ENCODE peak calls at places on chromosomes 6 and 20, in six cellular contexts. Z is A549, B is HepG2, J is K562, U is endothelial cell of umbilical vein, R is GM12878. A is an unnamed sample.

GRCh38 chr6:117602151-117602898 is at the start of gene GOPC:
- DNase-seq in J (peak; percentile 96), Z (peak; percentile 97), B (peak; percentile 98), R (peak; percentile 93), U (peak; percentile 99), A (peak; percentile 99)

GRCh38 chr6:11202513-11203305 is 29.8 kb downstream of the NEDD9 start:
- DNase-seq in U (peak; percentile 76), R (no peak), J (no peak), B (peak; percentile 100), Z (no peak), A (no peak)

GRCh38 chr6:3484240-3484639 is 27.4 kb upstream of the SLC22A23 start:
- DNase-seq in R (no peak), B (no peak), J (no peak), Z (no peak), U (no peak), A (peak; percentile 14)

GRCh38 chr20:33158637-33159385 is 9.1 kb upstream of the BPIFA2 start:
- DNase-seq in B (no peak), Z (no peak), R (no peak), U (no peak), J (no peak), A (no peak)

GRCh38 chr6:75463896-75464295 is 29.7 kb downstream of the FILIP1 start:
- DNase-seq in Z (no peak), R (no peak), B (no peak), J (no peak), U (no peak), A (no peak)

GRCh38 chr6:43070028-43070632 is 6.0 kb upstream of the PTK7 start:
- DNase-seq in J (peak; percentile 58), U (peak; percentile 37), Z (peak; percentile 59), R (no peak), B (peak; percentile 83), A (peak; percentile 77)

GRCh38 chr20:62508641-62509051 is 32.9 kb upstream of the GATA5 start:
- DNase-seq in U (no peak), Z (peak; percentile 46), J (no peak), B (no peak), R (no peak), A (peak; percentile 40)

GRCh38 chr6:145729887-145730286 is 5.4 kb downstream of the EPM2A start:
- DNase-seq in R (no peak), J (no peak), Z (no peak), B (no peak), U (no peak), A (peak; percentile 14)

GRCh38 chr6:1109134-1109533 is 202.8 kb upstream of the FOXQ1 start:
- DNase-seq in J (no peak), R (no peak), Z (no peak), U (no peak), B (no peak), A (no peak)

GRCh38 chr6:48084201-48084600 is 26.8 kb downstream of the PTCHD4 start:
- DNase-seq in Z (no peak), R (no peak), B (no peak), J (no peak), U (no peak), A (no peak)

GRCh38 chr6:159094444-159095252 is 49.9 kb upstream of the TAGAP start:
- DNase-seq in J (no peak), Z (no peak), B (no peak), U (no peak), R (no peak), A (no peak)

GRCh38 chr6:26305097-26305841 is 59.7 kb upstream of the BTN3A2 start:
- DNase-seq in R (no peak), B (peak; percentile 77), Z (peak; percentile 87), J (peak; percentile 75), U (peak; percentile 65), A (peak; percentile 78)

GRCh38 chr6:44438827-44439226 is 51.3 kb downstream of the CDC5L start:
- DNase-seq in J (no peak), B (no peak), R (no peak), Z (no peak), U (no peak), A (no peak)

GRCh38 chr6:84074988-84075781 is 41.6 kb downstream of the MRAP2 start:
- DNase-seq in J (peak; percentile 61), B (no peak), Z (peak; percentile 1), R (no peak), U (peak; percentile 59), A (no peak)

GRCh38 chr6:89834884-89835792 is 5.5 kb downstream of the CASP8AP2 start:
- DNase-seq in J (no peak), R (peak; percentile 87), B (no peak), U (no peak), Z (no peak), A (no peak)

GRCh38 chr6:142356271-142356938 is 54.6 kb downstream of the ADGRG6 start:
- DNase-seq in Z (peak; percentile 29), R (no peak), B (no peak), U (no peak), J (no peak), A (no peak)

GRCh38 chr6:115133790-115134189 is 791.0 kb upstream of the HS3ST5 start:
- DNase-seq in U (no peak), J (no peak), B (no peak), R (no peak), Z (no peak), A (no peak)

GRCh38 chr6:17281100-17281496 is at the start of gene RBM24:
- DNase-seq in R (no peak), J (no peak), U (peak; percentile 57), B (peak; percentile 66), Z (peak; percentile 82), A (no peak)

GRCh38 chr6:4864534-4864933 is 88.3 kb downstream of the CDYL start:
- DNase-seq in B (no peak), R (no peak), J (no peak), Z (no peak), U (no peak), A (peak; percentile 75)

GRCh38 chr6:42960243-42961019 is at the start of gene GNMT:
- DNase-seq in J (no peak), R (no peak), U (peak; percentile 42), Z (peak; percentile 14), B (peak; percentile 74), A (no peak)

GRCh38 chr6:97023982-97024381 is 99.5 kb downstream of the KLHL32 start:
- DNase-seq in U (no peak), J (no peak), Z (no peak), R (no peak), B (no peak), A (no peak)

GRCh38 chr6:97282238-97282725 is 734 bp downstream of the MMS22L start:
- DNase-seq in R (no peak), B (peak; percentile 9), Z (no peak), U (peak; percentile 32), J (peak; percentile 51), A (no peak)

GRCh38 chr6:42226251-42227143 is 8.8 kb upstream of the MRPS10 start:
- DNase-seq in Z (peak; percentile 88), R (no peak), U (no peak), J (no peak), B (peak; percentile 79), A (no peak)

GRCh38 chr6:100465701-100466409 is 1.1 kb upstream of the SIM1 start:
- DNase-seq in Z (no peak), J (no peak), B (no peak), R (no peak), U (no peak), A (no peak)

GRCh38 chr20:59253325-59253724 is 47.1 kb upstream of the EDN3 start:
- DNase-seq in R (no peak), B (no peak), Z (no peak), J (no peak), U (no peak), A (peak; percentile 90)
- TF ChIP-seq POLR2A in R (no peak), B (no peak), Z (no peak), J (no peak), U (no peak), A (no peak)

GRCh38 chr6:154937306-154938244 is 57.5 kb upstream of the TIAM2 start:
- DNase-seq in Z (no peak), J (no peak), U (peak; percentile 59), R (no peak), B (no peak), A (no peak)
- TF ChIP-seq MYC in Z (no peak), J (no peak), U (no peak), R (no peak), B (no peak), A (no peak)

DNA sequence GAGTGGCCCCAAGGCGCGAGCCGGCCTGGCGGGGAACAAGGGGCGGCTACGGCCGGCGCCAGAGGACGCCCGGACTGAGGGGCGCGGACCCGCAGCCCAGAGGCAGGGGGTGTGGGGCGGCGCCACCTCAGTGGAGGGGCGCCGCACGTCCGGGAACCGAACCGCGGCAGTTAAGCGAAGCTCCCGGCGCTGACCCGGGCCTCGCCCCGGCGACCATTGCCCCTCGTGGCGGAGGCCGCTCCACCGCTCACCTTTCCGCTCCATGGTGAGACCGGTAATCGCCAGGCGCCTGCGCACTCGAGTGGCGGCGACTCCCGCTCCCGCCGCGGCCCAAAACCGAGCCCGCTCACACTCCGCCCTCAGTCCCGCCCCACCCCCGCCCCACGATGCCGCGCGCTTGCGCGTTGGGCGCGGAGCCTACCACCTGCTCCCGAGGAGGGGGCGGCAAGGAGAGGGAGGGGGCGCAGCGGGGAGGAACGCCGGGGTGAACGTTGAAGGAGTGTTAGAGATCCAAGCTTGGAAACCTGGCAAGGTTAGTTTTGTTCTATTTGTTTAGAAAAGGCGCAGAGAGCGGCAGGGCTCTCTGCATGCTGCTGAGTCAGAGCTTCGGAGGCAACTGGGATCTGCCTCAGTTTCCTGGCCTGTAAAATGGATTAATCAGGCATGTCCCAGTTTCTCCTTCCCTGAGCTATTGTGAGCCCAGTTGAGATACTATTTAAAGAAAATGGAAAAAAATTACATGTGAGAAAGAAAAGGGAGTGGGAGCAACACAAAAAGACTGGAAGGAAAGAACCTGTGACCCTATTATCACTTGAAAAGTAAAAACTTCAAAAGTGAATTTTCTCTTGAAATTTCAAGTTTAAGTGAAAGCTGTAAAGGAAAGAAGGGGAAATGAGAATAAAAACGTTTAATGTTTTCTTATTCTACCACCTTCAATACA is at the start of gene SRPK1:
- DNase-seq in U (peak; percentile 87), R (peak; percentile 65), B (peak; percentile 87), Z (peak; percentile 88), J (peak; percentile 98), A (peak; percentile 96)
- TF ChIP-seq POLR2A in U (peak; percentile 79), R (peak; percentile 97), B (peak; percentile 98), Z (peak; percentile 87), J (peak; percentile 92), A (peak; percentile 92)

GRCh38 chr6:37850728-37851285 is 31.3 kb downstream of the ZFAND3 start:
- DNase-seq in R (no peak), B (no peak), U (no peak), J (no peak), Z (no peak), A (no peak)
- TF ChIP-seq MYC in R (no peak), B (no peak), U (no peak), J (no peak), Z (no peak), A (no peak)